ENCODE peak calls at places on chromosomes 4 and X, in eight cellular contexts. Z, V, D, O, R, B, Y and U are unnamed samples.

GRCh38 chr4:94428884-94429283 is 22.9 kb upstream of the PDLIM5 start:
- DNase-seq in Y (no peak), B (no peak), V (no peak), D (no peak), Z (no peak), R (no peak), O (no peak), U (no peak)

GRCh38 chrX:119880076-119880475 is 8.4 kb downstream of the NDUFA1 start:
- DNase-seq in B (no peak), V (no peak), D (peak), Z (no peak), R (no peak), O (no peak), Y (no peak), U (no peak)

GRCh38 chrX:154413142-154413541 is 1.8 kb downstream of the TAFAZZIN start:
- DNase-seq in Z (no peak), R (no peak), Y (no peak), B (no peak), O (no peak), D (no peak), V (no peak), U (no peak)

GRCh38 chr4:129550281-129550785 is 454.4 kb downstream of the C4orf33 start:
- DNase-seq in V (no peak), Y (no peak), B (no peak), O (no peak), Z (no peak), R (no peak), D (no peak), U (no peak)

GRCh38 chr4:110196206-110196870 is 2.1 kb downstream of the ELOVL6 start:
- DNase-seq in B (peak), O (peak), V (peak), D (peak), R (peak), Z (no peak), Y (peak), U (peak)

GRCh38 chr4:73614468-73614867 is 5.8 kb downstream of the RASSF6 start:
- DNase-seq in Y (no peak), O (no peak), Z (no peak), R (no peak), B (no peak), V (no peak), D (no peak), U (no peak)

GRCh38 chr4:54277691-54278090 is 48.6 kb downstream of the PDGFRA start:
- DNase-seq in D (peak), B (no peak), O (no peak), R (no peak), V (no peak), Z (no peak), Y (no peak), U (peak)

GRCh38 chr4:40998680-40999358 is 215.5 kb downstream of the APBB2 start:
- DNase-seq in Y (no peak), R (no peak), D (peak), V (no peak), Z (no peak), B (no peak), O (no peak), U (peak)

GRCh38 chr4:185840953-185841352 is 29.0 kb upstream of the SORBS2 start:
- DNase-seq in R (no peak), Y (no peak), V (no peak), D (peak), O (no peak), Z (no peak), B (no peak), U (no peak)

GRCh38 chr4:102620697-102621497 is 119.7 kb downstream of the NFKB1 start:
- DNase-seq in V (no peak), D (peak), R (no peak), Y (no peak), B (peak), O (no peak), Z (peak), U (peak)

GRCh38 chrX:18855919-18856644 is 127.8 kb downstream of the PHKA2 start:
- DNase-seq in O (no peak), Z (no peak), R (no peak), V (no peak), Y (no peak), B (no peak), D (peak), U (peak)

GRCh38 chr4:184136525-184136924 is 81.1 kb downstream of the ENPP6 start:
- DNase-seq in D (no peak), B (no peak), Z (no peak), O (no peak), Y (no peak), V (no peak), R (no peak), U (no peak)

GRCh38 chr4:25760518-25761157 is 102.2 kb downstream of the SEL1L3 start:
- DNase-seq in O (no peak), Z (no peak), B (no peak), Y (no peak), D (peak), R (no peak), V (no peak), U (peak)

GRCh38 chrX:40065291-40066046 is 32.3 kb downstream of the BCOR start:
- DNase-seq in Z (no peak), D (no peak), O (no peak), B (no peak), Y (no peak), V (no peak), R (no peak), U (no peak)

GRCh38 chr4:83436680-83437079 is 18.9 kb downstream of the HELQ start:
- DNase-seq in V (no peak), O (no peak), Y (no peak), D (no peak), R (no peak), B (no peak), Z (no peak), U (no peak)

GRCh38 chr4:168955674-168956073 is 54.4 kb downstream of the CBR4 start:
- DNase-seq in D (peak), B (no peak), Z (no peak), Y (no peak), V (no peak), R (no peak), O (no peak), U (no peak)